ENCODE peak calls at places on chromosomes 2 and 18, in four cellular contexts. D, X, P and I are unnamed samples.

GRCh38 chr2:147925886-147926285 is 81.1 kb downstream of the ACVR2A start:
- DNase-seq in D (no peak), X (no peak), P (no peak), I (no peak)

GRCh38 chr18:8471373-8471772 is 137.9 kb upstream of the RAB12 start:
- DNase-seq in D (no peak), X (no peak), P (no peak), I (no peak)

GRCh38 chr2:181235683-181236459 is 221.3 kb upstream of the ITGA4 start:
- DNase-seq in D (no peak), X (no peak), P (no peak), I (no peak)

GRCh38 chr2:64698668-64699444 is 45.1 kb upstream of the SERTAD2 start:
- DNase-seq in D (no peak), X (no peak), P (no peak), I (no peak)

GRCh38 chr2:83517727-83518368 is 941.2 kb downstream of the SUCLG1 start:
- DNase-seq in D (no peak), X (no peak), P (no peak), I (no peak)

GRCh38 chr2:25251032-25251460 is 82.7 kb upstream of the POMC start:
- DNase-seq in D (peak; percentile 6), X (no peak), P (no peak), I (no peak)

GRCh38 chr2:220555961-220556360 is 928.5 kb downstream of the SLC4A3 start:
- DNase-seq in D (no peak), X (no peak), P (no peak), I (no peak)

GRCh38 chr18:34592961-34593382 is 117.1 kb upstream of the DTNA start:
- DNase-seq in D (no peak), X (no peak), P (no peak), I (no peak)

GRCh38 chr2:193517615-193518014 is 1322.9 kb upstream of the TMEFF2 start:
- DNase-seq in D (no peak), X (no peak), P (no peak), I (no peak)

GRCh38 chr2:69381337-69381737 is 5.7 kb downstream of the GFPT1 start:
- DNase-seq in D (no peak), X (no peak), P (no peak), I (no peak)

GRCh38 chr2:156327835-156328401 is 4.6 kb downstream of the NR4A2 start:
- DNase-seq in D (peak; percentile 35), X (no peak), P (no peak), I (no peak)

GRCh38 chr2:231288535-231289078 is 90.2 kb downstream of the ARMC9 start:
- DNase-seq in D (no peak), X (no peak), P (no peak), I (no peak)

GRCh38 chr2:100281521-100282438 is 40.5 kb downstream of the LONRF2 start:
- DNase-seq in D (no peak), X (no peak), P (no peak), I (no peak)

GRCh38 chr18:42801706-42802105 is 313.8 kb downstream of the RIT2 start:
- DNase-seq in D (no peak), X (no peak), P (no peak), I (no peak)

GRCh38 chr18:75538727-75539126 is 111.2 kb upstream of the SMIM21 start:
- DNase-seq in D (no peak), X (no peak), P (no peak), I (no peak)

GRCh38 chr18:2312440-2312839 is 258.9 kb downstream of the METTL4 start:
- DNase-seq in D (no peak), X (no peak), P (no peak), I (no peak)

GRCh38 chr18:68034293-68034692 is 517.8 kb upstream of the DSEL start:
- DNase-seq in D (no peak), X (no peak), P (no peak), I (no peak)

GRCh38 chr2:174025271-174026121 is 60.3 kb upstream of the SP3 start:
- DNase-seq in D (no peak), X (no peak), P (no peak), I (no peak)

GRCh38 chr18:12324991-12325725 is 17.1 kb downstream of the TUBB6 start:
- DNase-seq in D (no peak), X (no peak), P (no peak), I (no peak)

GRCh38 chr2:207619764-207620203 is 5.4 kb downstream of the METTL21A start:
- DNase-seq in D (no peak), X (no peak), P (no peak), I (no peak)

GRCh38 chr2:38074047-38074774 is 1.7 kb downstream of the CYP1B1 start:
- DNase-seq in D (no peak), X (no peak), P (no peak), I (no peak)

GRCh38 chr18:45997689-45998088 is 30.6 kb upstream of the EPG5 start:
- DNase-seq in D (no peak), X (no peak), P (no peak), I (peak; percentile 48)

GRCh38 chr2:223819891-223820290 is 17.5 kb downstream of the AP1S3 start:
- DNase-seq in D (no peak), X (no peak), P (no peak), I (no peak)

GRCh38 chr2:14401838-14402237 is 230.7 kb upstream of the LRATD1 start:
- DNase-seq in D (no peak), X (no peak), P (no peak), I (no peak)

GRCh38 chr18:53771664-53772063 is 452.8 kb downstream of the MBD2 start:
- DNase-seq in D (no peak), X (no peak), P (no peak), I (no peak)

GRCh38 chr2:236240228-236240990 is 23.8 kb downstream of the ASB18 start:
- DNase-seq in D (no peak), X (no peak), P (no peak), I (no peak)

GRCh38 chr2:96800762-96801463 is 15.2 kb upstream of the CNNM3 start:
- DNase-seq in D (peak; percentile 59), X (peak; percentile 57), P (peak; percentile 51), I (peak; percentile 65)